ENCODE peak calls at places on chromosomes 4 and X, in nine cellular contexts. One of them, this sample, is unnamed.

GRCh38 chr4:31089815-31090214 is 369.6 kb downstream of the PCDH7 start:
- DNase-seq in pancreas: no peak
- DNase-seq in ovary: no peak
- DNase-seq in cardiac muscle cell: peak; percentile 42
- DNase-seq in neural progenitor cell: no peak
- DNase-seq in stomach: peak; percentile 92
- DNase-seq in ascending aorta: no peak
- DNase-seq in HepG2: no peak
- DNase-seq in aorta: no peak
- DNase-seq in this sample: no peak

GRCh38 chrX:139388234-139388633 is 142.3 kb upstream of the F9 start:
- DNase-seq in ascending aorta: no peak
- DNase-seq in cardiac muscle cell: no peak
- DNase-seq in ovary: no peak
- DNase-seq in aorta: no peak
- DNase-seq in pancreas: no peak
- DNase-seq in stomach: no peak
- DNase-seq in neural progenitor cell: no peak
- DNase-seq in HepG2: no peak
- DNase-seq in this sample: no peak

GRCh38 chr4:113378836-113379235 is 329.4 kb downstream of the ANK2 start:
- DNase-seq in pancreas: no peak
- DNase-seq in cardiac muscle cell: no peak
- DNase-seq in stomach: no peak
- DNase-seq in HepG2: no peak
- DNase-seq in aorta: no peak
- DNase-seq in ascending aorta: no peak
- DNase-seq in neural progenitor cell: no peak
- DNase-seq in ovary: no peak
- DNase-seq in this sample: no peak

GRCh38 chr4:92104506-92104905 is 199.3 kb upstream of the GRID2 start:
- DNase-seq in aorta: no peak
- DNase-seq in pancreas: no peak
- DNase-seq in neural progenitor cell: no peak
- DNase-seq in ovary: no peak
- DNase-seq in ascending aorta: no peak
- DNase-seq in stomach: no peak
- DNase-seq in cardiac muscle cell: peak; percentile 47
- DNase-seq in HepG2: no peak
- DNase-seq in this sample: no peak

GRCh38 chr4:141772838-141773237 is 136.5 kb downstream of the IL15 start:
- DNase-seq in cardiac muscle cell: no peak
- DNase-seq in HepG2: no peak
- DNase-seq in neural progenitor cell: no peak
- DNase-seq in aorta: no peak
- DNase-seq in stomach: no peak
- DNase-seq in ascending aorta: no peak
- DNase-seq in pancreas: no peak
- DNase-seq in ovary: no peak
- DNase-seq in this sample: no peak

GRCh38 chr4:183960021-183960420 is 54.9 kb downstream of the STOX2 start:
- DNase-seq in pancreas: peak; percentile 56
- DNase-seq in neural progenitor cell: peak; percentile 86
- DNase-seq in cardiac muscle cell: peak; percentile 84
- DNase-seq in ascending aorta: no peak
- DNase-seq in HepG2: no peak
- DNase-seq in stomach: peak; percentile 65
- DNase-seq in aorta: no peak
- DNase-seq in ovary: peak; percentile 82
- DNase-seq in this sample: peak; percentile 32

GRCh38 chr4:147370473-147370872 is 110.4 kb upstream of the EDNRA start:
- DNase-seq in HepG2: no peak
- DNase-seq in aorta: no peak
- DNase-seq in ascending aorta: no peak
- DNase-seq in neural progenitor cell: no peak
- DNase-seq in cardiac muscle cell: peak; percentile 55
- DNase-seq in ovary: no peak
- DNase-seq in stomach: no peak
- DNase-seq in pancreas: no peak
- DNase-seq in this sample: no peak

GRCh38 chrX:40871385-40872082 is 136.2 kb upstream of the MED14 start:
- DNase-seq in HepG2: no peak
- DNase-seq in stomach: no peak
- DNase-seq in ovary: no peak
- DNase-seq in cardiac muscle cell: peak; percentile 28
- DNase-seq in neural progenitor cell: no peak
- DNase-seq in ascending aorta: no peak
- DNase-seq in aorta: no peak
- DNase-seq in pancreas: no peak
- DNase-seq in this sample: no peak

GRCh38 chr4:168071304-168071703 is 21.0 kb upstream of the ANXA10 start:
- DNase-seq in cardiac muscle cell: no peak
- DNase-seq in stomach: no peak
- DNase-seq in aorta: no peak
- DNase-seq in ascending aorta: no peak
- DNase-seq in pancreas: no peak
- DNase-seq in ovary: no peak
- DNase-seq in neural progenitor cell: no peak
- DNase-seq in HepG2: no peak
- DNase-seq in this sample: no peak

GRCh38 chr4:38117614-38118013 is 157.4 kb downstream of the PTTG2 start:
- DNase-seq in aorta: no peak
- DNase-seq in ovary: no peak
- DNase-seq in HepG2: no peak
- DNase-seq in ascending aorta: no peak
- DNase-seq in neural progenitor cell: no peak
- DNase-seq in pancreas: no peak
- DNase-seq in cardiac muscle cell: no peak
- DNase-seq in stomach: no peak
- DNase-seq in this sample: no peak

GRCh38 chr4:56859841-56860240 is 38.3 kb upstream of the SPINK2 start:
- DNase-seq in cardiac muscle cell: no peak
- DNase-seq in stomach: no peak
- DNase-seq in aorta: no peak
- DNase-seq in pancreas: no peak
- DNase-seq in ovary: no peak
- DNase-seq in neural progenitor cell: no peak
- DNase-seq in HepG2: no peak
- DNase-seq in ascending aorta: no peak
- DNase-seq in this sample: no peak

GRCh38 chr4:16496501-16496900 is 270.2 kb upstream of the TAPT1 start:
- DNase-seq in stomach: no peak
- DNase-seq in pancreas: no peak
- DNase-seq in neural progenitor cell: no peak
- DNase-seq in cardiac muscle cell: peak; percentile 77
- DNase-seq in ovary: no peak
- DNase-seq in aorta: no peak
- DNase-seq in HepG2: no peak
- DNase-seq in ascending aorta: no peak
- DNase-seq in this sample: no peak

GRCh38 chr4:83356899-83357661 is 22.4 kb upstream of the HPSE start:
- DNase-seq in HepG2: peak; percentile 76
- DNase-seq in neural progenitor cell: no peak
- DNase-seq in aorta: no peak
- DNase-seq in ascending aorta: no peak
- DNase-seq in ovary: no peak
- DNase-seq in pancreas: no peak
- DNase-seq in stomach: no peak
- DNase-seq in cardiac muscle cell: peak; percentile 96
- DNase-seq in this sample: no peak

GRCh38 chr4:140635606-140636005 is 66.8 kb upstream of the UCP1 start:
- DNase-seq in ovary: no peak
- DNase-seq in cardiac muscle cell: peak; percentile 52
- DNase-seq in stomach: peak; percentile 71
- DNase-seq in ascending aorta: no peak
- DNase-seq in HepG2: peak; percentile 77
- DNase-seq in aorta: no peak
- DNase-seq in pancreas: no peak
- DNase-seq in neural progenitor cell: peak; percentile 53
- DNase-seq in this sample: peak; percentile 34

GRCh38 chrX:124212622-124213021 is 119.8 kb upstream of the TEX13D start:
- DNase-seq in aorta: no peak
- DNase-seq in cardiac muscle cell: no peak
- DNase-seq in ascending aorta: no peak
- DNase-seq in ovary: no peak
- DNase-seq in neural progenitor cell: no peak
- DNase-seq in stomach: no peak
- DNase-seq in pancreas: no peak
- DNase-seq in HepG2: no peak
- DNase-seq in this sample: no peak

GRCh38 chr4:99803702-99804101 is 12.9 kb upstream of the DAPP1 start:
- DNase-seq in pancreas: no peak
- DNase-seq in cardiac muscle cell: no peak
- DNase-seq in neural progenitor cell: no peak
- DNase-seq in HepG2: no peak
- DNase-seq in ascending aorta: no peak
- DNase-seq in stomach: no peak
- DNase-seq in ovary: no peak
- DNase-seq in aorta: no peak
- DNase-seq in this sample: no peak

GRCh38 chr4:186190456-186191265 is 706 bp upstream of the CYP4V2 start:
- DNase-seq in stomach: no peak
- DNase-seq in neural progenitor cell: peak; percentile 57
- DNase-seq in pancreas: peak; percentile 76
- DNase-seq in ascending aorta: no peak
- DNase-seq in aorta: peak; percentile 82
- DNase-seq in ovary: no peak
- DNase-seq in cardiac muscle cell: peak; percentile 22
- DNase-seq in HepG2: no peak
- DNase-seq in this sample: peak; percentile 53

GRCh38 chr4:139853309-139853708 is 187.7 kb downstream of the MGST2 start:
- DNase-seq in pancreas: no peak
- DNase-seq in cardiac muscle cell: no peak
- DNase-seq in aorta: no peak
- DNase-seq in ascending aorta: no peak
- DNase-seq in neural progenitor cell: no peak
- DNase-seq in stomach: no peak
- DNase-seq in HepG2: no peak
- DNase-seq in ovary: no peak
- DNase-seq in this sample: no peak

GRCh38 chr4:132710971-132711370 is 438.1 kb upstream of the PCDH10 start:
- DNase-seq in aorta: no peak
- DNase-seq in stomach: no peak
- DNase-seq in HepG2: no peak
- DNase-seq in cardiac muscle cell: no peak
- DNase-seq in pancreas: no peak
- DNase-seq in neural progenitor cell: no peak
- DNase-seq in ovary: no peak
- DNase-seq in ascending aorta: no peak
- DNase-seq in this sample: no peak

GRCh38 chr4:164136181-164136616 is 617.7 kb upstream of the SMIM31 start:
- DNase-seq in ascending aorta: no peak
- DNase-seq in ovary: no peak
- DNase-seq in cardiac muscle cell: no peak
- DNase-seq in stomach: no peak
- DNase-seq in aorta: no peak
- DNase-seq in HepG2: no peak
- DNase-seq in pancreas: no peak
- DNase-seq in neural progenitor cell: peak; percentile 34
- DNase-seq in this sample: no peak

GRCh38 chr4:156169011-156169410 is 215.3 kb upstream of the CTSO start:
- DNase-seq in cardiac muscle cell: peak; percentile 89
- DNase-seq in aorta: no peak
- DNase-seq in ascending aorta: peak; percentile 8
- DNase-seq in neural progenitor cell: peak; percentile 70
- DNase-seq in stomach: no peak
- DNase-seq in ovary: peak; percentile 21
- DNase-seq in pancreas: no peak
- DNase-seq in HepG2: peak; percentile 3
- DNase-seq in this sample: no peak
- H3K27ac ChIP-seq in cardiac muscle cell: no peak overlapping the region
- H3K27ac ChIP-seq in aorta: no peak overlapping the region
- H3K27ac ChIP-seq in ascending aorta: no peak overlapping the region
- H3K27ac ChIP-seq in neural progenitor cell: no peak overlapping the region
- H3K27ac ChIP-seq in stomach: no peak overlapping the region
- H3K27ac ChIP-seq in ovary: no peak overlapping the region
- H3K27ac ChIP-seq in pancreas: no peak overlapping the region
- H3K27ac ChIP-seq in HepG2: no peak overlapping the region
- H3K27ac ChIP-seq in this sample: no peak overlapping the region

DNA sequence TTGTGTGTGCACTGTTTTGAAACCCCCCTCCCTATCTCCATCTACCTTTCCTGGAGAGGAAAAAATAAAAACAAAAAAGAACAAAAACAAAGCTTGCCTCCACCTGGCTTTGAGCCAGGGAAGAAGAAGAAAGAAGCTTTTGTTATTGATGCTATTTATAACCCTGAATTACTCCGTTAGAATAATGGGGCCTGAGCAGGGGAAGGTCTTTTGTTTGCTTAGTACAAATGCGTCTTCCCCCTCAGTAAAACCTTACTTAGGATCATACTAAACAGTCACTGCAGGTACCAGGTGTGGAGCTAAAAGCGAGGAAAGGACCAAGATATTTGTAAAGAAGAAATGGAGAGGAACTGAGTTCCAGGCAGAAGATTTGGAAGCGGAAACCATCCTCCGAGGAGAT is 352.1 kb downstream of the KCNIP4 start:
- DNase-seq in neural progenitor cell: peak; percentile 7
- DNase-seq in cardiac muscle cell: no peak
- DNase-seq in HepG2: no peak
- DNase-seq in stomach: no peak
- DNase-seq in aorta: no peak
- DNase-seq in pancreas: no peak
- DNase-seq in ascending aorta: no peak
- DNase-seq in ovary: no peak
- DNase-seq in this sample: no peak
- H3K27ac ChIP-seq in neural progenitor cell: no peak overlapping the region
- H3K27ac ChIP-seq in cardiac muscle cell: no peak overlapping the region
- H3K27ac ChIP-seq in HepG2: no peak overlapping the region
- H3K27ac ChIP-seq in stomach: no peak overlapping the region
- H3K27ac ChIP-seq in aorta: no peak overlapping the region
- H3K27ac ChIP-seq in pancreas: no peak overlapping the region
- H3K27ac ChIP-seq in ascending aorta: no peak overlapping the region
- H3K27ac ChIP-seq in ovary: no peak overlapping the region
- H3K27ac ChIP-seq in this sample: no peak overlapping the region

GRCh38 chrX:49188468-49189076 is 2.4 kb upstream of the PRICKLE3 start:
- DNase-seq in neural progenitor cell: no peak
- DNase-seq in ascending aorta: no peak
- DNase-seq in HepG2: no peak
- DNase-seq in aorta: no peak
- DNase-seq in stomach: no peak
- DNase-seq in pancreas: no peak
- DNase-seq in ovary: no peak
- DNase-seq in cardiac muscle cell: no peak
- DNase-seq in this sample: no peak
- H3K27ac ChIP-seq in neural progenitor cell: no peak overlapping the region
- H3K27ac ChIP-seq in ascending aorta: no peak overlapping the region
- H3K27ac ChIP-seq in HepG2: no peak overlapping the region
- H3K27ac ChIP-seq in aorta: peak overlapping the region; percentile 17
- H3K27ac ChIP-seq in stomach: no peak overlapping the region
- H3K27ac ChIP-seq in pancreas: no peak overlapping the region
- H3K27ac ChIP-seq in ovary: no peak overlapping the region
- H3K27ac ChIP-seq in cardiac muscle cell: no peak overlapping the region
- H3K27ac ChIP-seq in this sample: no peak overlapping the region

DNA sequence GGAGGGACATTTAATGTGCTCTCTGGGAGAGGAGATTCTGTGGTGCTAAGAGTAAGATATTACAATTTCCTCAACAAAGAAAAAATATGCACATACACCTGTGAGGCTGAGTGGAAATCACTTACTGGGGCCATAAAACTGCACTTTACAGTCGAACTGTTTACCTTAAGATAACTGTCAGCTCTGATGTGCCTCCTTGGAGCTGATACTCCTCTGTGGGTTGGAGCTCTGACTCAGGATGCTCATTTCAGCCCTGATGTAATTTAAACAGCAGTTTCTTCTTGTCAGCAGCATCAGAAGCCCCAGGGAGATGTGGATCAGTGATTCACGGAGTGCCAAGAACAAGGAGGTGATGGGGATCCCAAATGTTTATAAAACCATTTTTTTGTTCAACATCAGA is 241.9 kb upstream of the SFRP2 start:
- DNase-seq in cardiac muscle cell: no peak
- DNase-seq in aorta: no peak
- DNase-seq in ascending aorta: no peak
- DNase-seq in pancreas: no peak
- DNase-seq in HepG2: no peak
- DNase-seq in ovary: no peak
- DNase-seq in neural progenitor cell: no peak
- DNase-seq in stomach: no peak
- DNase-seq in this sample: no peak
- H3K27ac ChIP-seq in cardiac muscle cell: no peak overlapping the region
- H3K27ac ChIP-seq in aorta: no peak overlapping the region
- H3K27ac ChIP-seq in ascending aorta: no peak overlapping the region
- H3K27ac ChIP-seq in pancreas: no peak overlapping the region
- H3K27ac ChIP-seq in HepG2: no peak overlapping the region
- H3K27ac ChIP-seq in ovary: no peak overlapping the region
- H3K27ac ChIP-seq in neural progenitor cell: no peak overlapping the region
- H3K27ac ChIP-seq in stomach: no peak overlapping the region
- H3K27ac ChIP-seq in this sample: no peak overlapping the region

This sample was measured in colonic mucosa.